ENCODE peak calls at places on chromosomes 5 and 9, in eight cellular contexts. H, X, S, C, V, M, B and D are unnamed samples.

GRCh38 chr9:928363-929042 is 48.0 kb upstream of the DMRT3 start:
- DNase-seq in V (no peak), S (no peak), M (no peak), H (no peak), C (no peak), B (peak; percentile 12), X (no peak), D (peak; percentile 21)

GRCh38 chr9:16901589-16901988 is 31.1 kb upstream of the BNC2 start:
- DNase-seq in B (no peak), H (no peak), C (no peak), S (no peak), X (no peak), V (no peak), M (no peak), D (no peak)

GRCh38 chr5:177357459-177358332 is at the start of gene RGS14:
- DNase-seq in X (peak; percentile 86), S (peak; percentile 18), V (peak; percentile 88), M (peak; percentile 82), B (no peak), C (no peak), H (no peak), D (no peak)

GRCh38 chr5:53109041-53109435 is 519 bp downstream of the MOCS2 start:
- DNase-seq in H (no peak), B (no peak), X (no peak), V (no peak), S (peak; percentile 14), M (no peak), C (peak; percentile 61), D (no peak)

GRCh38 chr5:141628175-141628788 is 8.4 kb downstream of the HDAC3 start:
- DNase-seq in H (no peak), V (no peak), C (no peak), X (no peak), B (peak; percentile 37), M (no peak), S (no peak), D (no peak)

GRCh38 chr5:78005021-78005785 is 229.1 kb upstream of the TBCA start:
- DNase-seq in V (no peak), X (no peak), C (no peak), M (no peak), S (peak; percentile 24), B (no peak), H (no peak), D (no peak)

GRCh38 chr5:175092691-175093090 is 351.3 kb downstream of the DRD1 start:
- DNase-seq in M (no peak), V (no peak), S (no peak), X (no peak), B (no peak), C (no peak), H (no peak), D (no peak)

GRCh38 chr5:124935060-124935459 is 188.6 kb upstream of the ZNF608 start:
- DNase-seq in M (peak; percentile 70), C (no peak), B (no peak), H (no peak), S (no peak), X (no peak), V (no peak), D (no peak)

GRCh38 chr5:137142371-137143243 is 356.5 kb downstream of the SPOCK1 start:
- DNase-seq in X (peak; percentile 93), S (peak; percentile 90), M (peak; percentile 49), C (no peak), V (no peak), B (peak; percentile 84), H (peak; percentile 83), D (no peak)